ENCODE peak calls at places on chromosome 12, in nine cellular contexts. U is lower leg skin, I is anterior cingulate cortex, F is fibroblast of pulmonary artery, H is osteocyte, O is astrocyte of the hippocampus, R is GM06990, D is MM.1S, L is GM12878. G is an unnamed sample.

GRCh38 chr12:51661836-51662235 is 70.8 kb downstream of the SCN8A start:
- DNase-seq in U (no peak), I (no peak), F (no peak), H (no peak), O (no peak), R (no peak), D (no peak), L (no peak), G (no peak)

GRCh38 chr12:65675141-65675621 is 149.1 kb upstream of the HMGA2 start:
- DNase-seq in U (no peak), I (no peak), F (no peak), H (no peak), O (no peak), R (no peak), D (peak; percentile 29), L (no peak), G (no peak)

GRCh38 chr12:50188280-50188781 is 21.2 kb upstream of the CERS5 start:
- DNase-seq in U (no peak), I (no peak), F (peak; percentile 61), H (no peak), O (peak; percentile 38), R (no peak), D (no peak), L (no peak), G (no peak)

GRCh38 chr12:3061858-3062215 is 15.3 kb upstream of the TSPAN9 start:
- DNase-seq in U (no peak), I (no peak), F (no peak), H (no peak), O (no peak), R (no peak), D (no peak), L (no peak), G (no peak)

GRCh38 chr12:109695961-109696461 is 17.6 kb upstream of the FAM222A start:
- DNase-seq in U (no peak), I (no peak), F (no peak), H (no peak), O (no peak), R (no peak), D (no peak), L (no peak), G (no peak)

GRCh38 chr12:66237505-66238175 is 48.6 kb downstream of the IRAK3 start:
- DNase-seq in U (no peak), I (no peak), F (no peak), H (no peak), O (no peak), R (peak; percentile 2), D (no peak), L (no peak), G (no peak)

GRCh38 chr12:16361142-16361783 is 13.8 kb downstream of the MGST1 start:
- DNase-seq in U (no peak), I (no peak), F (no peak), H (no peak), O (no peak), R (no peak), D (no peak), L (no peak), G (no peak)

GRCh38 chr12:101566318-101566717 is 28.5 kb upstream of the MYBPC1 start:
- DNase-seq in U (no peak), I (no peak), F (no peak), H (no peak), O (peak; percentile 75), R (no peak), D (no peak), L (no peak), G (no peak)

GRCh38 chr12:122836027-122836921 is 1.0 kb downstream of the HIP1R start:
- DNase-seq in U (peak; percentile 40), I (no peak), F (peak; percentile 44), H (no peak), O (peak; percentile 36), R (peak; percentile 44), D (peak; percentile 64), L (peak; percentile 38), G (no peak)

GRCh38 chr12:119118625-119119024 is 60.1 kb upstream of the HSPB8 start:
- DNase-seq in U (no peak), I (no peak), F (no peak), H (no peak), O (no peak), R (no peak), D (no peak), L (no peak), G (no peak)

GRCh38 chr12:77893918-77894317 is 63.2 kb downstream of the NAV3 start:
- DNase-seq in U (no peak), I (no peak), F (peak; percentile 50), H (no peak), O (peak; percentile 31), R (no peak), D (no peak), L (no peak), G (no peak)

GRCh38 chr12:89323568-89324218 is 28.6 kb downstream of the DUSP6 start:
- DNase-seq in U (no peak), I (no peak), F (no peak), H (no peak), O (no peak), R (no peak), D (no peak), L (no peak), G (no peak)

GRCh38 chr12:42291680-42292079 is 34.2 kb downstream of the ZCRB1 start:
- DNase-seq in U (no peak), I (no peak), F (no peak), H (no peak), O (no peak), R (no peak), D (no peak), L (no peak), G (no peak)

GRCh38 chr12:57896139-57896436 is 45.3 kb upstream of the ATP23 start:
- DNase-seq in U (no peak), I (no peak), F (peak; percentile 45), H (no peak), O (peak; percentile 36), R (no peak), D (no peak), L (no peak), G (no peak)

GRCh38 chr12:93742086-93742934 is 65.1 kb downstream of the CRADD start:
- DNase-seq in U (peak; percentile 58), I (peak; percentile 57), F (peak; percentile 71), H (peak; percentile 89), O (peak; percentile 85), R (peak; percentile 70), D (peak; percentile 76), L (no peak), G (peak; percentile 81)

GRCh38 chr12:116504438-116504837 is 54.7 kb upstream of the MAP1LC3B2 start:
- DNase-seq in U (no peak), I (no peak), F (no peak), H (no peak), O (no peak), R (no peak), D (no peak), L (no peak), G (no peak)

GRCh38 chr12:72133497-72134055 is 138.6 kb upstream of the TRHDE start:
- DNase-seq in U (no peak), I (peak; percentile 5), F (no peak), H (no peak), O (no peak), R (no peak), D (no peak), L (no peak), G (no peak)

GRCh38 chr12:105812356-105812755 is 326.4 kb downstream of the NUAK1 start:
- DNase-seq in U (no peak), I (no peak), F (no peak), H (no peak), O (peak; percentile 50), R (no peak), D (no peak), L (no peak), G (no peak)

GRCh38 chr12:66403746-66404145 is 101.5 kb downstream of the HELB start:
- DNase-seq in U (peak; percentile 21), I (peak; percentile 13), F (no peak), H (no peak), O (peak; percentile 54), R (no peak), D (peak; percentile 91), L (no peak), G (no peak)

GRCh38 chr12:109681986-109682707 is 31.5 kb upstream of the FAM222A start:
- DNase-seq in U (no peak), I (no peak), F (no peak), H (no peak), O (no peak), R (no peak), D (no peak), L (no peak), G (no peak)

GRCh38 chr12:54227376-54227775 is 38.6 kb upstream of the SMUG1 start:
- DNase-seq in U (no peak), I (no peak), F (no peak), H (no peak), O (no peak), R (no peak), D (no peak), L (no peak), G (no peak)

GRCh38 chr12:120971299-120972180 is 6.8 kb upstream of the HNF1A start:
- DNase-seq in U (peak; percentile 40), I (no peak), F (peak; percentile 79), H (no peak), O (peak; percentile 72), R (peak; percentile 39), D (peak; percentile 46), L (peak; percentile 57), G (no peak)

GRCh38 chr12:68227356-68227755 is 1.7 kb upstream of the IL26 start:
- DNase-seq in U (no peak), I (no peak), F (no peak), H (no peak), O (no peak), R (no peak), D (no peak), L (no peak), G (no peak)

GRCh38 chr12:78392918-78393317 is 471.7 kb upstream of the SYT1 start:
- DNase-seq in U (no peak), I (no peak), F (peak; percentile 46), H (no peak), O (peak; percentile 63), R (no peak), D (no peak), L (no peak), G (no peak)

GRCh38 chr12:131828671-131829350 is 618 bp downstream of the MMP17 start:
- DNase-seq in U (no peak), I (no peak), F (no peak), H (no peak), O (peak; percentile 32), R (no peak), D (no peak), L (no peak), G (no peak)

GRCh38 chr12:12443482-12443881 is 86.6 kb downstream of the BORCS5 start:
- DNase-seq in U (no peak), I (no peak), F (peak; percentile 67), H (no peak), O (peak; percentile 62), R (no peak), D (no peak), L (no peak), G (peak; percentile 72)

GRCh38 chr12:44775916-44776315 is 100.2 kb downstream of the NELL2 start:
- DNase-seq in U (no peak), I (no peak), F (no peak), H (no peak), O (no peak), R (no peak), D (no peak), L (no peak), G (no peak)

GRCh38 chr12:124352839-124353238 is 57.9 kb downstream of the RFLNA start:
- DNase-seq in U (peak; percentile 48), I (no peak), F (peak; percentile 27), H (no peak), O (no peak), R (no peak), D (no peak), L (no peak), G (peak; percentile 74)

GRCh38 chr12:9741726-9742125 is 8.8 kb upstream of the CLECL1 start:
- DNase-seq in U (no peak), I (no peak), F (no peak), H (no peak), O (no peak), R (peak; percentile 61), D (peak; percentile 90), L (peak; percentile 89), G (no peak)

GRCh38 chr12:5927732-5928516 is 17.1 kb downstream of the ANO2 start:
- DNase-seq in U (no peak), I (no peak), F (no peak), H (no peak), O (no peak), R (no peak), D (no peak), L (no peak), G (no peak)

GRCh38 chr12:19035552-19035951 is 94.0 kb upstream of the PLEKHA5 start:
- DNase-seq in U (no peak), I (no peak), F (peak; percentile 79), H (no peak), O (no peak), R (no peak), D (no peak), L (no peak), G (no peak)

G was measured in left cardiac atrium.